ENCODE peak calls at places on chromosomes 5 and 9, in eight cellular contexts. F, N, U, S, G, W, R and E are unnamed samples.

GRCh38 chr5:169850407-169850806 is 129.9 kb downstream of the INSYN2B start:
- DNase-seq in F (no peak), N (no peak), U (no peak), S (no peak), G (no peak), W (no peak), R (no peak), E (no peak)

GRCh38 chr9:69877852-69878507 is 57.4 kb downstream of the CFAP95 start:
- DNase-seq in F (no peak), N (peak; percentile 22), U (no peak), S (no peak), G (peak; percentile 11), W (peak; percentile 77), R (no peak), E (peak; percentile 53)

GRCh38 chr9:114396558-114397218 is 8.9 kb upstream of the AKNA start:
- DNase-seq in F (peak; percentile 37), N (peak; percentile 7), U (no peak), S (no peak), G (no peak), W (peak; percentile 49), R (no peak), E (no peak)

GRCh38 chr5:108579236-108579635 is 168.5 kb upstream of the FER start:
- DNase-seq in F (no peak), N (no peak), U (no peak), S (no peak), G (no peak), W (peak; percentile 5), R (no peak), E (no peak)

GRCh38 chr5:78497573-78498533 is 137.4 kb downstream of the SCAMP1 start:
- DNase-seq in F (no peak), N (no peak), U (no peak), S (no peak), G (no peak), W (no peak), R (no peak), E (no peak)

GRCh38 chr5:170278611-170279500 is 18.7 kb downstream of the LCP2 start:
- DNase-seq in F (peak; percentile 44), N (no peak), U (peak; percentile 61), S (peak; percentile 70), G (no peak), W (peak; percentile 28), R (peak; percentile 60), E (no peak)

GRCh38 chr5:147763791-147764525 is 18.6 kb downstream of the JAKMIP2 start:
- DNase-seq in F (no peak), N (no peak), U (no peak), S (no peak), G (no peak), W (no peak), R (no peak), E (no peak)

GRCh38 chr5:133969654-133970324 is 1.4 kb upstream of the C5orf15 start:
- DNase-seq in F (no peak), N (no peak), U (no peak), S (no peak), G (no peak), W (no peak), R (no peak), E (no peak)

GRCh38 chr9:86843182-86843581 is 104.1 kb downstream of the GAS1 start:
- DNase-seq in F (no peak), N (no peak), U (no peak), S (no peak), G (peak; percentile 59), W (no peak), R (no peak), E (no peak)

GRCh38 chr9:81308404-81308803 is 380.9 kb downstream of the TLE1 start:
- DNase-seq in F (no peak), N (no peak), U (no peak), S (no peak), G (no peak), W (no peak), R (no peak), E (no peak)

GRCh38 chr9:25350011-25350410 is 328.2 kb downstream of the TUSC1 start:
- DNase-seq in F (no peak), N (no peak), U (no peak), S (no peak), G (peak; percentile 9), W (no peak), R (no peak), E (no peak)

GRCh38 chr5:74422671-74423070 is 217.9 kb downstream of the ENC1 start:
- DNase-seq in F (no peak), N (no peak), U (no peak), S (no peak), G (no peak), W (no peak), R (no peak), E (no peak)

GRCh38 chr5:74423383-74423782 is 217.1 kb downstream of the ENC1 start:
- DNase-seq in F (no peak), N (no peak), U (no peak), S (no peak), G (no peak), W (no peak), R (no peak), E (no peak)

GRCh38 chr5:74422030-74422429 is 218.5 kb downstream of the ENC1 start:
- DNase-seq in F (no peak), N (no peak), U (no peak), S (no peak), G (no peak), W (no peak), R (no peak), E (no peak)

GRCh38 chr5:74421365-74421764 is 219.2 kb downstream of the ENC1 start:
- DNase-seq in F (no peak), N (no peak), U (no peak), S (no peak), G (no peak), W (no peak), R (no peak), E (no peak)

DNA sequence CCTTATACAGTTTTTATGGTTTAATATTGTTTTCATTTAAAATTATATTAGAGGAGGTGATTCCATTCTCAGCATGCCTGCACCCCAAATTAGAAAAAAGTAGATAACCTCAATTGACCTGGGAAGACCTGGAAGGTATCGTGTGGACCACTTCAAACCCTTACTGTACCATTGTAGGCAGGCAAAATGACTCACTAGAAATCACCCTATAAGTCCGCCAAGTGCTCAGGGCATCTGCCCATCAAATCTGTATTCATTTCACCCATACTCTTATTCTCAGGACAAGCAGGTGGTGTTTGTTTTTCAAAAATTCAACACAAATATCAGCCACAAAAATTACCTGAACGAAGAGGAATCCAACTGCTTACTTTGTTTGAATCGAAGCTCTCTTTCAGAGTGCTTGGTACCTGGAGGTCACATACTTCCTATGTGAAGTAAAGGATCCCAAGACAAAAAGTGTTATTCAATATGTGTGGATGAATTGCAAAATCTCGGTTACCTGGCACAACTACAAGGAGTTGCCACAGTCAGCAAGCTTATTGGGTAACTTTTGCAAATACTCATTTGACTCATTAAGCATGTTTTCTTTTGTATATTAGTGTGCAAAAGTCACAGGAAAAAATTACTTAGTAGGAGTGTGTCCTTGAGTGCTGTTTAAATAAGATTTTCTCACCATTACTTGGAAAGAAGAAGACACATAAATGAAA is 216.2 kb downstream of the ENC1 start:
- DNase-seq in F (peak; percentile 81), N (no peak), U (no peak), S (no peak), G (no peak), W (no peak), R (no peak), E (no peak)
- TF ChIP-seq POLR2AphosphoS5 in F (peak; percentile 79), N (no peak), U (no peak), S (no peak), G (no peak), W (no peak), R (no peak), E (no peak)

GRCh38 chr5:9895305-9895650 is 265.1 kb upstream of the TAS2R1 start:
- DNase-seq in F (no peak), N (no peak), U (no peak), S (no peak), G (no peak), W (peak; percentile 33), R (no peak), E (no peak)
- TF ChIP-seq POLR2AphosphoS5 in F (no peak), N (no peak), U (no peak), S (no peak), G (no peak), W (no peak), R (no peak), E (no peak)

DNA sequence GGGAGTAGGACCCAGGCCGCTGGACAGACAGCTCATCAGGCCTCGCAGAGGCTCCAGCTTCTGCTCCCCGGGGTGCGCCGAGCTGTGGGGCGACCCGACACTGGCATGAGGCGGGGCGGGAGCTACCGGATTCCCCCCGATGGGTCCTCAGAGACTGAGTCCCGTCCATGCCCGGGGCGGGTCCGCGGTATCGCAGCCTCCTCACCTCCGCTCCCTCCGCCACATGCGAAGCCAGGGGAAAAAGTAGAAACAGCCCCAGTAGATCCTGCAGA is 2.6 kb upstream of the CCL27 start:
- DNase-seq in F (no peak), N (no peak), U (no peak), S (no peak), G (no peak), W (no peak), R (no peak), E (no peak)
- TF ChIP-seq POLR2AphosphoS5 in F (no peak), N (peak; percentile 49), U (no peak), S (peak; percentile 7), G (no peak), W (no peak), R (no peak), E (peak; percentile 25)

GRCh38 chr5:91381134-91381773 is 1.9 kb downstream of the ARRDC3 start:
- DNase-seq in F (no peak), N (no peak), U (no peak), S (no peak), G (no peak), W (no peak), R (no peak), E (no peak)

GRCh38 chr5:91382530-91383026 is 539 bp downstream of the ARRDC3 start:
- DNase-seq in F (no peak), N (no peak), U (no peak), S (peak; percentile 46), G (no peak), W (peak; percentile 49), R (no peak), E (peak; percentile 71)

GRCh38 chr5:91383027-91383955 is at the start of gene ARRDC3:
- DNase-seq in F (peak; percentile 94), N (peak; percentile 88), U (peak; percentile 83), S (peak; percentile 97), G (peak; percentile 87), W (peak; percentile 97), R (peak; percentile 45), E (peak; percentile 98)

GRCh38 chr5:91380491-91381133 is 2.5 kb downstream of the ARRDC3 start:
- DNase-seq in F (peak; percentile 99), N (peak; percentile 86), U (peak; percentile 82), S (peak; percentile 99), G (peak; percentile 89), W (peak; percentile 98), R (peak; percentile 48), E (peak; percentile 95)

DNA sequence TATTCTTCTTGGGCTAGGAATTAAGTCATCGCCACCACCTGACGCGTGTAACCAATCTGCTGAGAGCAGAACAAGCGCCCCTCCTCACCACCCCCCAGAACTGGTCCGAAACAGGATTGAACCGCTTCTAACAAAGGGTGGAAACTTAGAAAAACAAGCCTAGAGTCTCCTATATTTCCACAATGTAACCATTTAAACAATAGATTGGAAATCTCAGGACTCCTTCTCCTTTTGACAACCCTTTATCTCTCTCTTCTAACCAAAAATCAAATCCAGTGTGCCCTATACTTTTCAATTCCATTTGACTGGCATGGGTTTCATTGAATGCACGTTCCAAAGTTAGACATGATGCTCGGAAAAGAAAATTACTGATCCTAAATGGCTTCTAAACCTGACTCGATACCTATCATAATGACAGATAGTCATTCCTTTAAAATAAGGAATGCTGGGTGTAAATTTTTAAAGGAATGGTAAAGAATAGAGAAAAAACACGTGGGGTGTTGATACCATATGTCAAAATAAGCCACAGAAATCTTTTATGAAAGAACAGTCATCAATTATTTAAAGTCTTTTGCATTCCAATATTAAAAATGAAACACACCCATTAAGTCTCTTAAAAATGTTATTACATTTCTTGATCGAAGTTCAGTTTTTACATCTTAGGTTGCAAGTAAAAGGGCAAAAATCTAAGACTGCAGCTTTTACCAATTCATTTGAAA is 1.2 kb downstream of the ARRDC3 start:
- DNase-seq in F (peak; percentile 81), N (peak; percentile 63), U (peak; percentile 44), S (peak; percentile 80), G (peak; percentile 69), W (peak; percentile 90), R (peak; percentile 22), E (peak; percentile 88)
- TF ChIP-seq POLR2AphosphoS5 in F (peak; percentile 66), N (peak; percentile 65), U (peak; percentile 48), S (peak; percentile 55), G (peak; percentile 90), W (no peak), R (no peak), E (peak; percentile 34)